ENCODE peak calls at places on chromosomes 6 and 20, in four cellular contexts. U, W, R and N are unnamed samples.

GRCh38 chr6:161393839-161394364 is 120.0 kb upstream of the AGPAT4 start:
- DNase-seq in U (peak), W (peak), R (peak), N (peak)

GRCh38 chr6:129239825-129240491 is 357.0 kb downstream of the LAMA2 start:
- DNase-seq in U (no peak), W (no peak), R (no peak), N (no peak)

GRCh38 chr6:169722362-169723199 is 1.7 kb downstream of the PHF10 start:
- DNase-seq in U (peak), W (no peak), R (no peak), N (no peak)

GRCh38 chr6:21341910-21342309 is 251.6 kb upstream of the SOX4 start:
- DNase-seq in U (no peak), W (no peak), R (no peak), N (no peak)

GRCh38 chr6:154500769-154501171 is 9.7 kb downstream of the CNKSR3 start:
- DNase-seq in U (no peak), W (no peak), R (no peak), N (no peak)

GRCh38 chr6:168934856-168935627 is 318.6 kb downstream of the THBS2 start:
- DNase-seq in U (no peak), W (no peak), R (no peak), N (no peak)

GRCh38 chr6:159102373-159103160 is 57.8 kb upstream of the TAGAP start:
- DNase-seq in U (no peak), W (no peak), R (no peak), N (no peak)

GRCh38 chr6:89984926-89985743 is 90.9 kb downstream of the GJA10 start:
- DNase-seq in U (peak), W (no peak), R (no peak), N (no peak)

GRCh38 chr6:41175084-41175483 is 12.2 kb upstream of the TREM2 start:
- DNase-seq in U (no peak), W (no peak), R (no peak), N (no peak)

GRCh38 chr20:18694071-18694470 is 106.2 kb downstream of the DTD1 start:
- DNase-seq in U (no peak), W (no peak), R (no peak), N (no peak)

GRCh38 chr6:48471326-48471725 is 360.3 kb upstream of the PTCHD4 start:
- DNase-seq in U (no peak), W (no peak), R (no peak), N (no peak)

GRCh38 chr6:37602360-37602759 is 95.3 kb downstream of the MDGA1 start:
- DNase-seq in U (peak), W (no peak), R (no peak), N (no peak)

GRCh38 chr6:139291813-139292619 is at the start of gene TXLNB:
- DNase-seq in U (peak), W (peak), R (peak), N (peak)

GRCh38 chr6:46733410-46733809 is 1.8 kb downstream of the PLA2G7 start:
- DNase-seq in U (no peak), W (no peak), R (no peak), N (no peak)

GRCh38 chr6:151679081-151679480 is 128.4 kb upstream of the ESR1 start:
- DNase-seq in U (peak), W (peak), R (no peak), N (no peak)

GRCh38 chr20:48879609-48880008 is 41.9 kb upstream of the ARFGEF2 start:
- DNase-seq in U (no peak), W (no peak), R (no peak), N (no peak)

GRCh38 chr6:159512571-159512970 is 180.5 kb downstream of the SOD2 start:
- DNase-seq in U (no peak), W (no peak), R (no peak), N (no peak)

GRCh38 chr6:111683749-111684267 is 78.1 kb upstream of the TRAF3IP2 start:
- DNase-seq in U (peak), W (no peak), R (no peak), N (peak)

GRCh38 chr6:131982740-131983259 is 31.6 kb upstream of the CCN2 start:
- DNase-seq in U (peak), W (no peak), R (no peak), N (no peak)

GRCh38 chr20:45822863-45823262 is 4.2 kb downstream of the TNNC2 start:
- DNase-seq in U (no peak), W (no peak), R (no peak), N (no peak)

GRCh38 chr6:128822271-128822670 is 60.7 kb upstream of the LAMA2 start:
- DNase-seq in U (peak), W (no peak), R (no peak), N (no peak)

GRCh38 chr6:35017461-35018183 is 123.5 kb downstream of the TCP11 start:
- DNase-seq in U (no peak), W (no peak), R (no peak), N (no peak)

GRCh38 chr20:34112600-34113061 is 588 bp upstream of the EIF2S2 start:
- DNase-seq in U (peak), W (no peak), R (no peak), N (no peak)

GRCh38 chr20:59850018-59850641 is 83.3 kb downstream of the SYCP2 start:
- DNase-seq in U (peak), W (no peak), R (no peak), N (no peak)

GRCh38 chr6:36120979-36121706 is 9.2 kb upstream of the MAPK13 start:
- DNase-seq in U (no peak), W (peak), R (no peak), N (no peak)

GRCh38 chr20:1331801-1332453 is 3.0 kb upstream of the SDCBP2 start:
- DNase-seq in U (no peak), W (no peak), R (no peak), N (no peak)

GRCh38 chr6:37306624-37307222 is 47.1 kb upstream of the RNF8 start:
- DNase-seq in U (no peak), W (no peak), R (no peak), N (no peak)

GRCh38 chr6:16950825-16951495 is 150.9 kb upstream of the STMND1 start:
- DNase-seq in U (peak), W (no peak), R (no peak), N (no peak)

GRCh38 chr20:35663813-35664543 is 722 bp downstream of the CPNE1 start:
- DNase-seq in U (peak), W (peak), R (peak), N (peak)

GRCh38 chr20:40942015-40942414 is 86.6 kb upstream of the TOP1 start:
- DNase-seq in U (no peak), W (no peak), R (no peak), N (no peak)

GRCh38 chr20:57440678-57441509 is 49.7 kb downstream of the RBM38 start:
- DNase-seq in U (no peak), W (no peak), R (no peak), N (no peak)

GRCh38 chr20:54219751-54220426 is 12.0 kb downstream of the PFDN4 start:
- DNase-seq in U (peak), W (no peak), R (no peak), N (no peak)

GRCh38 chr6:133889557-133890301 is 816 bp downstream of the TCF21 start:
- DNase-seq in U (no peak), W (no peak), R (no peak), N (no peak)

GRCh38 chr20:38970302-38970701 is 8.2 kb downstream of the DHX35 start:
- DNase-seq in U (peak), W (no peak), R (no peak), N (no peak)

GRCh38 chr20:53899351-53900167 is 170.8 kb downstream of the BCAS1 start:
- DNase-seq in U (peak), W (peak), R (peak), N (peak)

GRCh38 chr6:17863971-17864754 is 123.3 kb downstream of the KIF13A start:
- DNase-seq in U (peak), W (no peak), R (no peak), N (no peak)

GRCh38 chr6:111484655-111484974 is 1.6 kb upstream of the REV3L start:
- DNase-seq in U (no peak), W (no peak), R (no peak), N (no peak)